ENCODE peak calls at places on chromosomes 11 and 22, in four cellular contexts. S is activated CD4-positive, alpha-beta T cell treated with anti-CD3 and anti-CD28 coated beads, Interleukin-2, amount 50 U/mL, for 24 hours; P is epithelial cell of esophagus; Y is CD8-positive, alpha-beta memory T cell. O is an unnamed sample.

GRCh38 chr11:124732230-124732629 is 7.5 kb upstream of the NRGN start:
- DNase-seq in S (no peak), Y (no peak), P (no peak), O (no peak)

GRCh38 chr11:48172818-48173609 is 43.6 kb upstream of the OR4B1 start:
- DNase-seq in P (peak; percentile 58), Y (peak; percentile 23), S (peak; percentile 57), O (peak; percentile 73)

GRCh38 chr11:24043842-24044241 is 453.0 kb upstream of the LUZP2 start:
- DNase-seq in Y (no peak), S (no peak), P (no peak), O (no peak)

GRCh38 chr11:1127664-1128162 is 30.0 kb upstream of the MUC5AC start:
- DNase-seq in P (no peak), Y (no peak), S (no peak), O (no peak)

GRCh38 chr11:58127350-58127749 is 2.0 kb upstream of the OR9I1 start:
- DNase-seq in S (no peak), Y (no peak), P (no peak), O (no peak)

GRCh38 chr22:46280999-46281623 is 13.3 kb downstream of the TTC38 start:
- DNase-seq in Y (peak; percentile 49), S (no peak), P (no peak), O (no peak)

GRCh38 chr11:70828498-70829159 is 423.7 kb downstream of the SHANK2 start:
- DNase-seq in Y (no peak), P (no peak), S (no peak), O (no peak)

GRCh38 chr22:46788426-46789168 is 26.1 kb downstream of the TBC1D22A start:
- DNase-seq in S (no peak), Y (peak; percentile 17), P (no peak), O (no peak)

GRCh38 chr11:65492637-65493366 is 6.0 kb upstream of the MALAT1 start:
- DNase-seq in S (no peak), Y (no peak), P (peak; percentile 92), O (no peak)

GRCh38 chr11:2783536-2784082 is 83.8 kb upstream of the KCNQ1OT1 start:
- DNase-seq in Y (no peak), S (no peak), P (peak; percentile 24), O (peak; percentile 29)

GRCh38 chr11:94747136-94748110 is 20.7 kb upstream of the AMOTL1 start:
- DNase-seq in P (peak; percentile 100), Y (no peak), S (no peak), O (no peak)

O was measured in NAMALWA.